ENCODE peak calls at places on chromosomes 7 and 10, in eight cellular contexts. S, K, W, G, Y, U, F and V are unnamed samples.

GRCh38 chr7:30585675-30586074 is 9.0 kb upstream of the GARS1 start:
- DNase-seq in S (no peak), K (no peak), W (no peak), G (no peak), Y (no peak), U (no peak), F (no peak), V (no peak)

GRCh38 chr10:114083040-114083439 is 39.4 kb downstream of the ADRB1 start:
- DNase-seq in S (no peak), K (no peak), W (no peak), G (no peak), Y (no peak), U (no peak), F (no peak), V (no peak)

GRCh38 chr7:70114854-70115253 is 516.6 kb downstream of the AUTS2 start:
- DNase-seq in S (peak; percentile 22), K (no peak), W (no peak), G (no peak), Y (no peak), U (no peak), F (no peak), V (no peak)

GRCh38 chr7:12210179-12211053 is 678 bp upstream of the TMEM106B start:
- DNase-seq in S (peak; percentile 53), K (peak; percentile 0), W (no peak), G (no peak), Y (no peak), U (no peak), F (peak; percentile 83), V (peak; percentile 54)

GRCh38 chr10:118952493-118953295 is 76.8 kb upstream of the NANOS1 start:
- DNase-seq in S (no peak), K (no peak), W (no peak), G (no peak), Y (no peak), U (no peak), F (no peak), V (no peak)

GRCh38 chr7:45085619-45086200 is 3.1 kb downstream of the NACAD start:
- DNase-seq in S (no peak), K (no peak), W (peak; percentile 31), G (no peak), Y (no peak), U (no peak), F (peak; percentile 62), V (no peak)

GRCh38 chr10:3588816-3589215 is 196.2 kb downstream of the KLF6 start:
- DNase-seq in S (no peak), K (no peak), W (no peak), G (no peak), Y (no peak), U (no peak), F (no peak), V (no peak)

GRCh38 chr10:110746969-110747608 is 103.0 kb downstream of the RBM20 start:
- DNase-seq in S (no peak), K (no peak), W (no peak), G (no peak), Y (no peak), U (no peak), F (no peak), V (no peak)

GRCh38 chr7:56007167-56007652 is 42.8 kb downstream of the NIPSNAP2 start:
- DNase-seq in S (no peak), K (peak; percentile 99), W (no peak), G (no peak), Y (no peak), U (no peak), F (peak; percentile 14), V (no peak)

GRCh38 chr10:95745487-95745886 is 10.5 kb upstream of the ENTPD1 start:
- DNase-seq in S (no peak), K (no peak), W (no peak), G (no peak), Y (no peak), U (no peak), F (no peak), V (no peak)
- TF ChIP-seq POLR2A in S (no peak), K (no peak), W (no peak), G (no peak), Y (no peak), U (no peak), F (no peak), V (no peak)

GRCh38 chr7:6271091-6271658 is 1.2 kb downstream of the CYTH3 start:
- DNase-seq in S (peak; percentile 72), K (no peak), W (peak; percentile 52), G (peak; percentile 38), Y (peak; percentile 43), U (no peak), F (peak; percentile 80), V (peak; percentile 63)

GRCh38 chr7:6269527-6269926 is 2.9 kb downstream of the CYTH3 start:
- DNase-seq in S (no peak), K (no peak), W (no peak), G (no peak), Y (no peak), U (no peak), F (no peak), V (no peak)

GRCh38 chr7:6268909-6269306 is 3.5 kb downstream of the CYTH3 start:
- DNase-seq in S (no peak), K (no peak), W (no peak), G (no peak), Y (no peak), U (no peak), F (peak; percentile 29), V (no peak)

GRCh38 chr7:6266699-6267098 is 5.7 kb downstream of the CYTH3 start:
- DNase-seq in S (no peak), K (no peak), W (no peak), G (no peak), Y (no peak), U (no peak), F (peak; percentile 31), V (no peak)

GRCh38 chr7:6268023-6268908 is 4.2 kb downstream of the CYTH3 start:
- DNase-seq in S (no peak), K (no peak), W (no peak), G (no peak), Y (no peak), U (no peak), F (peak; percentile 33), V (no peak)
- H3K27ac ChIP-seq in S (peak overlapping the region; percentile 67), K (no peak overlapping the region), W (no peak overlapping the region), G (no peak overlapping the region), Y (no peak overlapping the region), U (no peak overlapping the region), F (no peak overlapping the region), V (peak overlapping the region; percentile 73)

GRCh38 chr10:88226027-88226690 is 357.0 kb downstream of the RNLS start:
- DNase-seq in S (no peak), K (no peak), W (no peak), G (no peak), Y (no peak), U (no peak), F (no peak), V (no peak)
- TF ChIP-seq POLR2A in S (no peak), K (no peak), W (no peak), G (no peak), Y (no peak), U (no peak), F (no peak), V (no peak)

GRCh38 chr10:104318810-104319684 is 19.2 kb downstream of the ITPRIP start:
- DNase-seq in S (no peak), K (no peak), W (peak; percentile 85), G (peak; percentile 71), Y (peak; percentile 43), U (no peak), F (peak; percentile 79), V (peak; percentile 47)
- H3K27ac ChIP-seq in S (peak overlapping the region; percentile 52), K (no peak overlapping the region), W (peak overlapping the region; percentile 42), G (peak overlapping the region; percentile 72), Y (peak overlapping the region; percentile 59), U (peak overlapping the region; percentile 99), F (peak overlapping the region; percentile 99), V (peak overlapping the region; percentile 44)

GRCh38 chr10:97400665-97401454 is at the start of gene RRP12:
- DNase-seq in S (peak; percentile 93), K (peak; percentile 99), W (peak; percentile 69), G (peak; percentile 79), Y (peak; percentile 62), U (peak; percentile 73), F (peak; percentile 91), V (peak; percentile 96)
- TF ChIP-seq POLR2A in S (peak; percentile 50), K (peak; percentile 81), W (peak; percentile 40), G (no peak), Y (no peak), U (no peak), F (peak; percentile 58), V (no peak)

GRCh38 chr7:157380416-157380815 is 43.6 kb downstream of the DNAJB6 start:
- DNase-seq in S (no peak), K (no peak), W (no peak), G (no peak), Y (no peak), U (no peak), F (no peak), V (peak; percentile 24)
- H3K27ac ChIP-seq in S (no peak overlapping the region), K (no peak overlapping the region), W (no peak overlapping the region), G (no peak overlapping the region), Y (no peak overlapping the region), U (no peak overlapping the region), F (no peak overlapping the region), V (no peak overlapping the region)

DNA sequence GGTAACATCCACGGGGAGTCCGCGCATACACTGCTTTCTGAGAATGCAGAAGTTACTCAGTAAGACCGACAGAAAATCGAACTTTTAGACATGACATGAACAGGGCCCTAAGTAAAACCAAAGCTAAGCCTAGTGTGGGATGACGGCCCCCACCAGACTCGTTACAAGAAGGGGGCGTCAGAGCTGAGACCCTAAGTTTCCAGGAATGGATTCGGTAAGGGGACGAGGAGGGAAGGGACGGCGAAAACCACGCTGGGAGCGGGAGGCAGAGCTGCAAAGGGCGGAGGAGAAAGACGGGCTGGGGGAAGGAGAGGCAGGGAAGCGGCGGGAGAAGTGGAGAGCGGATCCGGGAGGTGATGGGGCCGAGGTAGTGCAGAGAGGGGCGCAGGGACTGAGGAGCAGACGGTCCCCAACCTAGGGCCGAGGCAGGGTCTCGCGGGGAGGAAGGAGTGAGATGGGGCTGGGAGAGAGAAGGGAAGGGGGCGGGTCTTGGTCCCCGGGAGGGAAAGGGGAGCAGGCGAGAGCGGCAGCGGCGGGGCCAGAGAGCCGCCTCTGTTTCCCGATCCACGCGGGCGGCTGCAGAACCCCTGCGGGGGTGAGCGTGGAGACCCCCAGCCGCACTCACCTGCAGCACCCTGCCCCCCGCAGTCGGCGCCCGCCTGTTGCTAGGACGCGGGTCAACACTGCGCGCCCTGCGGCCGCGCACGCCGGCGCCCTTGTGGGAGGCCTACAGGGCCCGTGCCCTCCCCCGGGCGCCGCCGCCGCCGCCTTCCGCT is 513 bp downstream of the ODAD2 start:
- DNase-seq in S (no peak), K (no peak), W (peak; percentile 68), G (peak; percentile 40), Y (no peak), U (no peak), F (peak; percentile 79), V (no peak)
- TF ChIP-seq POLR2A in S (no peak), K (no peak), W (no peak), G (no peak), Y (no peak), U (no peak), F (no peak), V (no peak)

GRCh38 chr7:51344406-51344805 is 27.8 kb upstream of the COBL start:
- DNase-seq in S (peak; percentile 67), K (peak; percentile 27), W (no peak), G (no peak), Y (no peak), U (no peak), F (no peak), V (peak; percentile 92)
- H3K27ac ChIP-seq in S (no peak overlapping the region), K (no peak overlapping the region), W (no peak overlapping the region), G (no peak overlapping the region), Y (no peak overlapping the region), U (no peak overlapping the region), F (no peak overlapping the region), V (no peak overlapping the region)